ENCODE peak calls at places on chromosomes 7 and 10, in four cellular contexts. Q is K562, W is H1, C is WTC11. J is an unnamed sample.

GRCh38 chr10:44733743-44734488 is 177.2 kb upstream of the TMEM72 start:
- DNase-seq in W (no peak), Q (no peak), C (no peak), J (no peak)

GRCh38 chr7:112646787-112647186 is 143.4 kb downstream of the TMEM168 start:
- DNase-seq in Q (no peak), W (no peak), C (peak; percentile 68), J (no peak)

GRCh38 chr10:93742633-93743349 is 14.9 kb upstream of the LGI1 start:
- DNase-seq in Q (no peak), C (no peak), W (no peak), J (no peak)

GRCh38 chr10:11697718-11698527 is 44.3 kb upstream of the ECHDC3 start:
- DNase-seq in Q (no peak), C (no peak), W (no peak), J (no peak)

GRCh38 chr7:5230272-5231067 is 40.4 kb downstream of the WIPI2 start:
- DNase-seq in Q (no peak), C (no peak), W (no peak), J (no peak)

GRCh38 chr7:28211006-28211405 is 30.4 kb upstream of the JAZF1 start:
- DNase-seq in W (no peak), C (no peak), Q (no peak), J (no peak)

GRCh38 chr10:97659589-97659988 is 19.1 kb downstream of the PI4K2A start:
- DNase-seq in W (no peak), Q (no peak), C (no peak), J (peak; percentile 78)

GRCh38 chr10:118472415-118472814 is 123.0 kb downstream of the PRLHR start:
- DNase-seq in W (no peak), C (no peak), Q (no peak), J (no peak)

GRCh38 chr10:134743-135600 is at the start of gene ZMYND11:
- DNase-seq in W (no peak), C (peak; percentile 53), Q (peak; percentile 72), J (peak; percentile 93)

GRCh38 chr7:117041007-117041406 is 87.7 kb downstream of the ST7 start:
- DNase-seq in Q (no peak), C (no peak), W (no peak), J (no peak)

GRCh38 chr7:101410743-101411476 is 48.2 kb downstream of the COL26A1 start:
- DNase-seq in Q (peak; percentile 82), C (peak; percentile 91), W (peak; percentile 83), J (peak; percentile 94)

GRCh38 chr10:71159892-71160291 is 52.5 kb upstream of the UNC5B start:
- DNase-seq in W (no peak), Q (no peak), C (no peak), J (no peak)

GRCh38 chr10:69180525-69181204 is 631 bp downstream of the SUPV3L1 start:
- DNase-seq in W (no peak), Q (peak; percentile 45), C (no peak), J (no peak)

GRCh38 chr10:17882557-17882956 is 69.2 kb upstream of the SLC39A12 start:
- DNase-seq in W (no peak), Q (no peak), C (no peak), J (no peak)

GRCh38 chr10:104582604-104582951 is 58.5 kb upstream of the SORCS3 start:
- DNase-seq in W (no peak), Q (no peak), C (no peak), J (no peak)

GRCh38 chr10:102948163-102948562 is 30.1 kb downstream of the CNNM2 start:
- DNase-seq in Q (no peak), W (no peak), C (no peak), J (no peak)

GRCh38 chr7:3897430-3898385 is 596.7 kb downstream of the SDK1 start:
- DNase-seq in Q (peak; percentile 27), C (peak; percentile 26), W (no peak), J (peak; percentile 62)

GRCh38 chr7:5005066-5005465 is 40.6 kb upstream of the RBAK start:
- DNase-seq in Q (no peak), W (no peak), C (no peak), J (no peak)

GRCh38 chr10:73910764-73911552 is at the start of gene PLAU:
- DNase-seq in C (peak; percentile 74), W (no peak), Q (peak; percentile 69), J (peak; percentile 86)

GRCh38 chr7:97499204-97499603 is 232.7 kb upstream of the TAC1 start:
- DNase-seq in Q (peak; percentile 53), W (peak; percentile 27), C (peak; percentile 51), J (peak; percentile 55)

GRCh38 chr10:99399664-99400063 is 30.8 kb downstream of the GOT1 start:
- DNase-seq in Q (no peak), C (no peak), W (no peak), J (no peak)

GRCh38 chr10:1136268-1136667 is 80.1 kb downstream of the WDR37 start:
- DNase-seq in C (no peak), Q (no peak), W (no peak), J (no peak)

GRCh38 chr7:139084709-139085108 is 24.8 kb downstream of the ZC3HAV1 start:
- DNase-seq in C (no peak), W (no peak), Q (no peak), J (no peak)

GRCh38 chr7:82347808-82348207 is 95.8 kb downstream of the CACNA2D1 start:
- DNase-seq in C (no peak), W (no peak), Q (no peak), J (no peak)

GRCh38 chr7:157523766-157524421 is 187.1 kb downstream of the DNAJB6 start:
- DNase-seq in W (no peak), Q (no peak), C (no peak), J (no peak)

GRCh38 chr10:104254493-104255243 is at the start of gene GSTO1:
- DNase-seq in Q (peak; percentile 77), W (no peak), C (peak; percentile 65), J (peak; percentile 86)

GRCh38 chr7:129773328-129773731 is 161.8 kb downstream of the NRF1 start:
- DNase-seq in Q (no peak), C (no peak), W (no peak), J (peak; percentile 56)

GRCh38 chr10:70297224-70297623 is 13.4 kb upstream of the NPFFR1 start:
- DNase-seq in W (no peak), C (no peak), Q (no peak), J (no peak)

GRCh38 chr7:3950249-3950648 is 649.2 kb downstream of the SDK1 start:
- DNase-seq in Q (no peak), C (no peak), W (no peak), J (no peak)

GRCh38 chr7:47651355-47652317 is 69.7 kb upstream of the TNS3 start:
- DNase-seq in Q (no peak), C (no peak), W (no peak), J (no peak)

GRCh38 chr10:76429642-76430041 is 998.2 kb downstream of the LRMDA start:
- DNase-seq in Q (no peak), C (no peak), W (no peak), J (no peak)

GRCh38 chr10:49666685-49667084 is 12.8 kb upstream of the C10orf53 start:
- DNase-seq in Q (no peak), W (no peak), C (no peak), J (no peak)

GRCh38 chr7:115840702-115841101 is 189.9 kb downstream of the TFEC start:
- DNase-seq in Q (no peak), W (no peak), C (no peak), J (no peak)

GRCh38 chr10:6918305-6918704 is 338.2 kb upstream of the PRKCQ start:
- DNase-seq in W (peak; percentile 15), Q (peak; percentile 24), C (peak; percentile 57), J (peak; percentile 24)
- TF ChIP-seq TEAD4 in W (no peak), Q (no peak), C (no peak), J (no peak)

DNA sequence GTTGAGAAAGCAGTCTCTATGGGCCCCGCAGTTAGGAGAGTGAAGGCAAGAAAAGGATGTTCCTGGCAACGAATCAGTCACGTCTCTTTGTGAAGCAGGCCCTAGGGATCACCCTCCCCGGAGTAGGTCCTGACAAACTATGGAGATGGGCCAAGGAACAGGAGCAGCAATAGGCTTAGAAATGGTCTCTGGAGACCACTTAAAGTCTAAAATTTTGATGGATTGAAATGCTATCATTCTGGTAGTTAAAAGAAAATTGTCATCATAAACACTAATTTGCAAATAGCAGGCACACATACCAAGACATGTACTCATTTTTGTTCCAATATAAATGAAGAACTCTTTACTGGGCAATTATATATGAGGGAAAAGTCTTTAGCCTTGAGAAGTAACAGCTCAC is 123.5 kb downstream of the ITGB8 start:
- DNase-seq in W (no peak), C (no peak), Q (no peak), J (no peak)
- TF ChIP-seq TEAD4 in W (no peak), C (no peak), Q (no peak), J (no peak)

DNA sequence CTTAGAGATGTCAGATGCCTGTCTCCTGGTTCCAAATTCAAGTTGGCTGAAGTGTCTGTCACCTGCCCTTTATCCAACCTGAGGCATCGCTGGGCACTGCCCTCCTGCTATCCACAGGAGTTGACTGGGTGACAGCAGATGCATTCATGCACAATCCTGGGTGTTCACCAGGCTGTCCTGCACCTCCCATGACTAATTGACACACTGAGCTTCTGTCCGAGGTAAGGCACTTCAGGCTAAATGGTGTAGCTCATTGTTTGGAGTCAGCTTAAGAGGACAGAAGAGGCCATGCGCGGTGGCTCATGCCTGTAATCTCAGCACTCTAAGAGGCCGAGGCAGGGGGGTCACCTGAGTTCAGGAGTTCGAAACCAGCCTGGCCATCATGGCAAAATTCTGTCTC is 2.4 kb downstream of the UCMA start:
- DNase-seq in W (no peak), C (no peak), Q (no peak), J (no peak)
- TF ChIP-seq TEAD4 in W (no peak), C (no peak), Q (no peak), J (no peak)

DNA sequence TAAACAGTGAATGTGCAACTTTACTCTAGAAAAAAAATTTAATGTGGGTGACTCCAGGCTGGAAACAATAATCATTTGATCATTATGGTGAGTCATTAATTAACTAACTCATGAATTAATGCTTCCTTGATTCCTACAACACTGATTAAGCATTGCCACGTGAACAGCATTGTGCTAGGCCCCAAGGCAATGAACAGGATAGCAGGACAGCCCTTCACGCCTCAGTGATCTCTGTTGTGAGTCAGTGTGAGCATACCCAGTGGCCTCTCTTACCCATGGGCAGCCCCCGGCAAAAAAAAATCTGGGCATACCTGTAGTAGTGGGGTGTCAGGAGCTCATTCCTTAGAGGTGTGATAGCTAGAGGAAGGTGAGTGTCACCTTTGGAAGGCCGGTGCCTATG is 76.0 kb downstream of the DENND2A start:
- DNase-seq in Q (no peak), C (no peak), W (no peak), J (no peak)
- TF ChIP-seq TEAD4 in Q (no peak), C (no peak), W (no peak), J (no peak)

GRCh38 chr7:123865517-123866117 is 20.6 kb downstream of the HYAL4 start:
- DNase-seq in W (no peak), Q (peak; percentile 42), C (peak; percentile 42), J (peak; percentile 49)
- TF ChIP-seq TEAD4 in W (no peak), Q (no peak), C (no peak), J (no peak)

GRCh38 chr10:78304091-78305045 is 270.7 kb downstream of the RPS24 start:
- DNase-seq in Q (no peak), C (no peak), W (no peak), J (no peak)

GRCh38 chr10:78301481-78301880 is 267.8 kb downstream of the RPS24 start:
- DNase-seq in W (no peak), Q (no peak), C (no peak), J (no peak)

GRCh38 chr10:78301891-78302738 is 268.5 kb downstream of the RPS24 start:
- DNase-seq in C (no peak), Q (no peak), W (no peak), J (no peak)

GRCh38 chr10:78302989-78303854 is 269.6 kb downstream of the RPS24 start:
- DNase-seq in C (peak; percentile 96), Q (peak; percentile 99), W (peak; percentile 77), J (peak; percentile 99)

DNA sequence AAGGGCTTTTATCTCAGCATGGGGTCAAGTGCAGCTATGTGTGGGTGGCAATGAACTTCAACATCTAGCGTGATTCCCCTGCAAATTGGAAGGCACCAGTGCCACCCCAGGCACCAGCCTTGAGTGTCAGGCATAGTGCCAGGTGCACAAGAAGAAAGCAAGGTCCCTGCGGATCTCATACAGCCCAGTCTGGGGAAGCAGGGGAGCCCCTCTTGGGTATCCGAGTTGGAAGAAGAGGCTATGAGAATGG is 269.0 kb downstream of the RPS24 start:
- DNase-seq in Q (no peak), W (no peak), C (no peak), J (no peak)
- TF ChIP-seq TEAD4 in Q (no peak), W (no peak), C (no peak), J (no peak)